ENCODE peak calls at places on chromosomes 6 and 20, in four cellular contexts. G is IMR-90, V is mesendoderm, D is H1. J is an unnamed sample.

GRCh38 chr6:46637145-46637544 is 15.5 kb downstream of the CYP39A1 start:
- DNase-seq in G (peak), D (no peak), V (no peak), J (no peak)

GRCh38 chr6:54285595-54285994 is 22.6 kb upstream of the TINAG start:
- DNase-seq in V (no peak), G (no peak), D (no peak), J (no peak)

GRCh38 chr6:20652276-20652675 is 118.0 kb downstream of the CDKAL1 start:
- DNase-seq in V (no peak), D (no peak), G (no peak), J (no peak)

GRCh38 chr20:49786671-49787370 is 25.8 kb upstream of the SLC9A8 start:
- DNase-seq in D (no peak), V (peak), G (peak), J (no peak)

GRCh38 chr6:24274441-24275083 is 83.3 kb downstream of the DCDC2 start:
- DNase-seq in V (peak), G (peak), D (no peak), J (no peak)

GRCh38 chr6:141484726-141485125 is 648.0 kb upstream of the GJE1 start:
- DNase-seq in G (peak), D (no peak), V (no peak), J (no peak)

GRCh38 chr6:56938634-56939294 is 16.1 kb upstream of the BEND6 start:
- DNase-seq in G (peak), D (no peak), V (peak), J (no peak)

GRCh38 chr6:158211273-158212055 is 43.3 kb downstream of the GTF2H5 start:
- DNase-seq in V (no peak), G (peak), D (no peak), J (no peak)

GRCh38 chr6:123715243-123715863 is 78.6 kb upstream of the TRDN start:
- DNase-seq in D (no peak), V (peak), G (no peak), J (no peak)

GRCh38 chr6:127458817-127459216 is 372 bp downstream of the KIAA0408 start:
- DNase-seq in D (no peak), V (no peak), G (peak), J (no peak)

GRCh38 chr20:37438464-37439222 is 82.4 kb upstream of the NNAT start:
- DNase-seq in G (no peak), V (no peak), D (no peak), J (no peak)

GRCh38 chr6:47238456-47238995 is 71.2 kb downstream of the TNFRSF21 start:
- DNase-seq in G (peak), V (peak), D (no peak), J (no peak)

GRCh38 chr20:2302369-2302768 is 6.6 kb downstream of the TGM3 start:
- DNase-seq in V (peak), G (no peak), D (no peak), J (peak)

GRCh38 chr6:158610319-158610968 is 34.1 kb downstream of the DYNLT1 start:
- DNase-seq in D (no peak), G (no peak), V (no peak), J (no peak)

GRCh38 chr20:2533118-2533517 is 3.3 kb upstream of the TMC2 start:
- DNase-seq in V (no peak), D (no peak), G (no peak), J (no peak)

GRCh38 chr6:135268740-135269139 is 87.6 kb downstream of the MYB start:
- DNase-seq in V (no peak), D (peak), G (no peak), J (no peak)

GRCh38 chr6:124879110-124879991 is 82.9 kb upstream of the RNF217 start:
- DNase-seq in V (no peak), G (no peak), D (no peak), J (no peak)

GRCh38 chr6:11412011-11412424 is 125.5 kb upstream of the TMEM170B start:
- DNase-seq in G (peak), V (peak), D (no peak), J (no peak)

GRCh38 chr6:19269341-19269898 is 567.8 kb upstream of the ID4 start:
- DNase-seq in V (no peak), D (no peak), G (no peak), J (no peak)

GRCh38 chr20:38937000-38937399 is 10.8 kb downstream of the FAM83D start:
- DNase-seq in V (no peak), D (no peak), G (no peak), J (no peak)

GRCh38 chr6:76681781-76682180 is 609.3 kb upstream of the IMPG1 start:
- DNase-seq in G (no peak), V (no peak), D (no peak), J (no peak)

GRCh38 chr6:116101298-116101718 is 655 bp downstream of the NT5DC1 start:
- DNase-seq in G (no peak), D (no peak), V (no peak), J (no peak)

GRCh38 chr6:140923048-140923447 is 1209.7 kb upstream of the GJE1 start:
- DNase-seq in G (no peak), V (no peak), D (no peak), J (no peak)

GRCh38 chr6:12504325-12504966 is 212.1 kb upstream of the PHACTR1 start:
- DNase-seq in V (peak), G (peak), D (no peak), J (no peak)

GRCh38 chr6:33075568-33076405 is at the start of gene HLA-DPB1:
- DNase-seq in V (no peak), G (peak), D (no peak), J (no peak)

GRCh38 chr6:33076406-33076934 is 680 bp downstream of the HLA-DPB1 start:
- DNase-seq in D (no peak), G (no peak), V (no peak), J (no peak)

GRCh38 chr6:33072508-33073100 is 845 bp downstream of the HLA-DPA1 start:
- DNase-seq in V (no peak), D (no peak), G (no peak), J (no peak)

GRCh38 chr6:33073431-33073871 is at the start of gene HLA-DPA1:
- DNase-seq in V (peak), D (no peak), G (peak), J (peak)

DNA sequence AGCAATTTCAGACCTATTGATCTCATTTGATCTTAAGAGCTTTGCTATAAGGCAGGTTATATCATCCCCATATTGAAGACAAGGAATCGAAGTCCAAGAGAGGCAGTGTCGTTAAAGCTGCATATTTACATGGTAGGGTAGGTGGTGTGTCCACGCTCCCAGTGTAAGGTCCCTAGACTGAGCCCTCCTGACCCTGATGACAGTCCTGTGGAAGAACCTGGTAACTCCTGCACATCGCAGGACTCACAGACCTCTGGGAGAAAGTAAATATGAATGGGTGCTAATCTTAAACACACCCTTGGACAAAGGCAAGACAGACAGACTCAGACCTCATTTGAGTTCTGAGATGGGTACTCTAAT is 602 bp upstream of the HLA-DPB1 start:
- DNase-seq in V (no peak), G (no peak), D (no peak), J (no peak)
- H3K23ac ChIP-seq in V (no peak), G (no peak), D (no peak), J (no peak)

GRCh38 chr6:28940294-28940858 is 16.6 kb upstream of the TRIM27 start:
- DNase-seq in V (peak), G (no peak), D (peak), J (peak)
- H3K9ac ChIP-seq in V (peak), G (peak), D (peak), J (peak)

GRCh38 chr20:574297-574942 is 30.8 kb upstream of the CSNK2A1 start:
- DNase-seq in G (no peak), D (peak), V (peak), J (peak)

GRCh38 chr20:575230-575629 is 31.6 kb upstream of the CSNK2A1 start:
- DNase-seq in V (no peak), G (no peak), D (no peak), J (no peak)

GRCh38 chr20:571754-572331 is 28.3 kb upstream of the CSNK2A1 start:
- DNase-seq in G (no peak), D (peak), V (peak), J (peak)

GRCh38 chr20:572752-573151 is 29.2 kb upstream of the CSNK2A1 start:
- DNase-seq in D (no peak), G (no peak), V (no peak), J (no peak)

GRCh38 chr20:573414-574296 is 30.1 kb upstream of the CSNK2A1 start:
- DNase-seq in G (no peak), V (peak), D (no peak), J (no peak)
- H4K5ac ChIP-seq in G (no peak), V (no peak), D (peak), J (no peak)

DNA sequence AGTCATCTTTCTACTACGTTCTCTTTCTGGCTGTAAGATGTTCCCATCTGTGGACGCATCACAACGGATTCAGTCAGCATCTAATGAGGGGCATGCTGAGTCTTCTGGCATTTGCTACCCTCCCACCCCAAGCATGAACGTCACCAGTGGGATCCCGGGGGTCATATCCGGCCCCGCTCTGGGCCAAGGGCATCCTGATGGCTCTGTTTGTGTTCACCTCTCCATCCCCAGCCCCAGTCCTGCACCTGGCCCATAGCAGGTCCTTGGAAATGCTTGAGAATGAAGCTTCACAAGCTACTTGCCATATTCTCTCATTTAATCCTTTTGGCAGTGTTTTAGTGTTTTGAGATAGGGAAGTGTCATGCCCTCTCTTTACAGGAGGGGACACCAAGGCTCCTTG is 14.9 kb downstream of the APCDD1L start:
- DNase-seq in G (no peak), V (no peak), D (no peak), J (peak)
- H3K23ac ChIP-seq in G (no peak), V (no peak), D (no peak), J (no peak)

DNA sequence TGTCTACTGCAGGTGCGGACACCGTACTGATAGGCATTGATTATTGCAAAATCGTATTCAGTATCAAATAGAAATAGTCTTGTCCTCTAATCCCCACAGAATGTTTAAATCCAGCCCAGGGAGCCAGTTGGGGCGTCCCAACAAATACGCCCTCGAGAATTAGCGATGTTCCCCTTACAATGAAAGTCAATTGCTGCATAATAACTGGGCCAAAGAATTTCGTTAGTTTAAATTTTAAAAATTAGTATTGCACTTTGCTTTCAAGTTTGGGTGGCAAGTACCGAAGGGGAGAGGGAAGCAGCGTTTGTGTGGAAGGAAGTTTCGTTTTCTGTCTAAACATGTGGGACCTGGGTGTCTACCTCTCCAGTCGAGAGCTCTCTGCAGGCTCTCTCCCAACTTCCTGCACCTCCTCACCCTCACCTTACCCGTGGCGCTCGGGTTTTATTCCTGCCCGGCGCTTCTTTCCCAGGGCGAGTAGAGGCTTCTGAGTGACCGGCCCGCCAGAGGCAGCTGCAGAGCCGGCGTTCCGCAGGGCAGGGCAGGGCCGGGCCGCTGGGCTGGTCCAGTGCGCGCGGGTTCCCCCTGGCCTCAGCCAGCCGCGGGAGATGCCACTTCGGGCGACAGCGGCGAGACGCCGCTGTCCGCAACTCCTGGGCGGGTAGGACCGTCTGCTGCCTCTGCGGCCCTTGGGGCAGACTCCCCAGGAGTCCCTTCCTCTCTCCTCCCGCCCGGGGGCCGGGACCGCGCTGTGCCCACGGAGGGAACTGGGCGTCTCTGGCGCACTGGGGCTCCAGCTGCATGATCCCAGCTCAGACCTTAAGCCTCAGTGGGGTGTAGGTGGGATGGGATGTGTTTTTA is 862 bp upstream of the TFAP2C start:
- DNase-seq in D (peak), G (no peak), V (peak), J (peak)
- H3K9ac ChIP-seq in D (no peak), G (no peak), V (peak), J (no peak)

GRCh38 chr20:25626779-25627178 is 3.0 kb upstream of the NANP start:
- DNase-seq in G (no peak), V (peak), D (no peak), J (no peak)

GRCh38 chr20:25622450-25623224 is 1.2 kb downstream of the NANP start:
- DNase-seq in V (no peak), G (peak), D (no peak), J (no peak)

GRCh38 chr20:25623736-25624499 is at the start of gene NANP:
- DNase-seq in D (peak), V (peak), G (peak), J (peak)

GRCh38 chr20:25623225-25623735 is 534 bp downstream of the NANP start:
- DNase-seq in V (peak), G (peak), D (peak), J (peak)

DNA sequence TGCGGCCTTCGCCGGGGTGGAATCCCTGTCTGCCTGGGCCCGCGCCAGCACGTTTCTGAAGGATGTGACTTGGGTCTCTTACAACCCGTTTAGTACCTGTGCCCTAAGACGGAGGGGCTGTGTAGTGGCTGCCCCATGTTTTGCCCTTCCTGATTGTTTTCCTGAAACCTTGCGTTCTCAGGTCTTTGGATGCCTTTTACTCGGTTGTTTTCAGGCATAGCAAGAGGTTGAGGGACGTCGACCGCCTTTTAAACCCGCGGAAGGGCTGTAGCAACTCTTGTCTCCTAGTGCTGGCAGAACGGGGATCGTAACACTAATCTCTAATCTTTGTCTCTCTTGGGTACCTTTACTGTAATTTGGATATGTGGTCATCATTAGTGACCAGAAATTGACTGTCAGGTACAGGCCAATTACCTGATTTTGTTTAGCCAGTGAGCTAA is 706 bp upstream of the NANP start:
- DNase-seq in G (no peak), V (no peak), D (no peak), J (no peak)
- H4K5ac ChIP-seq in G (peak), V (peak), D (peak), J (peak)

J was measured in H9.